ENCODE peak calls at places on chromosomes 11 and 22, in four cellular contexts. One of them, this sample, is unnamed.

GRCh38 chr11:69352715-69353325 is 58.9 kb downstream of the MYEOV start:
- DNase-seq in upper lobe of left lung: no peak
- DNase-seq in stomach: peak
- DNase-seq in heart left ventricle: no peak
- DNase-seq in this sample: peak

GRCh38 chr11:46119352-46120216 is 1.7 kb downstream of the PHF21A start:
- DNase-seq in stomach: peak
- DNase-seq in upper lobe of left lung: peak
- DNase-seq in heart left ventricle: peak
- DNase-seq in this sample: peak

GRCh38 chr11:126194121-126194543 is 17.3 kb downstream of the RPUSD4 start:
- DNase-seq in heart left ventricle: no peak
- DNase-seq in stomach: peak
- DNase-seq in upper lobe of left lung: no peak
- DNase-seq in this sample: no peak

GRCh38 chr22:27966168-27967064 is 47.4 kb upstream of the PITPNB start:
- DNase-seq in heart left ventricle: no peak
- DNase-seq in stomach: no peak
- DNase-seq in upper lobe of left lung: no peak
- DNase-seq in this sample: no peak

GRCh38 chr22:24553597-24554315 is 1.2 kb downstream of the GUCD1 start:
- DNase-seq in upper lobe of left lung: no peak
- DNase-seq in stomach: peak
- DNase-seq in heart left ventricle: peak
- DNase-seq in this sample: peak

GRCh38 chr11:27087425-27087824 is 46.8 kb downstream of the BBOX1 start:
- DNase-seq in upper lobe of left lung: no peak
- DNase-seq in stomach: no peak
- DNase-seq in heart left ventricle: no peak
- DNase-seq in this sample: no peak

GRCh38 chr22:47175761-47176359 is 413.4 kb downstream of the TBC1D22A start:
- DNase-seq in stomach: no peak
- DNase-seq in upper lobe of left lung: peak
- DNase-seq in heart left ventricle: peak
- DNase-seq in this sample: no peak

GRCh38 chr11:68828155-68828931 is 13.4 kb downstream of the CPT1A start:
- DNase-seq in upper lobe of left lung: no peak
- DNase-seq in heart left ventricle: peak
- DNase-seq in stomach: peak
- DNase-seq in this sample: no peak

GRCh38 chr11:75800136-75800675 is 14.8 kb upstream of the UVRAG start:
- DNase-seq in stomach: no peak
- DNase-seq in upper lobe of left lung: no peak
- DNase-seq in heart left ventricle: no peak
- DNase-seq in this sample: no peak

GRCh38 chr11:102883132-102883531 is 8.3 kb upstream of the MMP12 start:
- DNase-seq in upper lobe of left lung: no peak
- DNase-seq in heart left ventricle: no peak
- DNase-seq in stomach: no peak
- DNase-seq in this sample: no peak

GRCh38 chr22:48576333-48577013 is 1251.2 kb downstream of the BRD1 start:
- DNase-seq in upper lobe of left lung: peak
- DNase-seq in stomach: no peak
- DNase-seq in heart left ventricle: no peak
- DNase-seq in this sample: no peak

GRCh38 chr11:44178381-44178780 is 82.9 kb downstream of the EXT2 start:
- DNase-seq in heart left ventricle: no peak
- DNase-seq in upper lobe of left lung: no peak
- DNase-seq in stomach: no peak
- DNase-seq in this sample: no peak

GRCh38 chr11:112499153-112499907 is 238.7 kb upstream of the PLET1 start:
- DNase-seq in upper lobe of left lung: peak
- DNase-seq in heart left ventricle: no peak
- DNase-seq in stomach: no peak
- DNase-seq in this sample: no peak

GRCh38 chr11:19013181-19013857 is 47.2 kb downstream of the MRGPRX2 start:
- DNase-seq in stomach: no peak
- DNase-seq in heart left ventricle: no peak
- DNase-seq in upper lobe of left lung: no peak
- DNase-seq in this sample: no peak

GRCh38 chr11:13963949-13964770 is 1.6 kb downstream of the SPON1 start:
- DNase-seq in stomach: no peak
- DNase-seq in heart left ventricle: peak
- DNase-seq in upper lobe of left lung: peak
- DNase-seq in this sample: no peak

GRCh38 chr11:32297629-32298028 is 137.7 kb downstream of the WT1 start:
- DNase-seq in stomach: no peak
- DNase-seq in upper lobe of left lung: no peak
- DNase-seq in heart left ventricle: no peak
- DNase-seq in this sample: no peak

GRCh38 chr22:45441158-45441557 is 27.7 kb downstream of the RIBC2 start:
- DNase-seq in stomach: peak
- DNase-seq in upper lobe of left lung: no peak
- DNase-seq in heart left ventricle: peak
- DNase-seq in this sample: peak

GRCh38 chr11:70399681-70400112 is 1.4 kb downstream of the CTTN start:
- DNase-seq in heart left ventricle: peak
- DNase-seq in stomach: peak
- DNase-seq in upper lobe of left lung: peak
- DNase-seq in this sample: peak

GRCh38 chr11:26522912-26523610 is 49.0 kb downstream of the MUC15 start:
- DNase-seq in upper lobe of left lung: no peak
- DNase-seq in heart left ventricle: no peak
- DNase-seq in stomach: no peak
- DNase-seq in this sample: no peak

GRCh38 chr11:13314676-13315394 is 37.2 kb downstream of the BMAL1 start:
- DNase-seq in stomach: no peak
- DNase-seq in upper lobe of left lung: no peak
- DNase-seq in heart left ventricle: no peak
- DNase-seq in this sample: no peak

GRCh38 chr11:110130642-110131238 is 37.5 kb downstream of the ZC3H12C start:
- DNase-seq in stomach: no peak
- DNase-seq in heart left ventricle: peak
- DNase-seq in upper lobe of left lung: no peak
- DNase-seq in this sample: no peak

GRCh38 chr11:130216591-130217132 is 57.1 kb downstream of the ST14 start:
- DNase-seq in stomach: peak
- DNase-seq in upper lobe of left lung: no peak
- DNase-seq in heart left ventricle: no peak
- DNase-seq in this sample: peak

GRCh38 chr11:859394-860131 is 16.9 kb downstream of the TSPAN4 start:
- DNase-seq in heart left ventricle: peak
- DNase-seq in stomach: peak
- DNase-seq in upper lobe of left lung: peak
- DNase-seq in this sample: no peak

GRCh38 chr22:36386900-36387663 is 685 bp downstream of the MYH9 start:
- DNase-seq in stomach: peak
- DNase-seq in upper lobe of left lung: peak
- DNase-seq in heart left ventricle: peak
- DNase-seq in this sample: peak

GRCh38 chr22:47102648-47103047 is 340.2 kb downstream of the TBC1D22A start:
- DNase-seq in stomach: no peak
- DNase-seq in heart left ventricle: no peak
- DNase-seq in upper lobe of left lung: no peak
- DNase-seq in this sample: no peak

GRCh38 chr22:35070451-35071093 is 4.6 kb downstream of the ISX start:
- DNase-seq in upper lobe of left lung: no peak
- DNase-seq in heart left ventricle: no peak
- DNase-seq in stomach: no peak
- DNase-seq in this sample: peak

GRCh38 chr11:122983438-122984185 is 2.0 kb upstream of the BSX start:
- DNase-seq in upper lobe of left lung: no peak
- DNase-seq in stomach: no peak
- DNase-seq in heart left ventricle: no peak
- DNase-seq in this sample: no peak

DNA sequence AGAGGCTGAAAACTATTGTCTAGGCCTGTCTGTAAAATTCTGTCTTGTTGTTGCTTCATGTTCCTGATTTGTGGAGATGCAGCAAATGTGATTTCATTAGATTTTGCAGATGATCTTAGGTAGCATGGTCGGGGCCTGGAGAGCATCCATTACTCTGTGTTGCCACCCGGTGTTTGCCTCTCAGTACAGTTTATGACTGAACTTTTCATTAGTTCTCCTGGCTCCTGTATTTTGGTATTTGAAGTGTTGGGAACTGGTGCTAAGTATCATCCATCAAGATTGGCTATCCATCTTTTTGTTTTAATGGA is 7.7 kb downstream of the YWHAH start:
- DNase-seq in heart left ventricle: no peak
- DNase-seq in stomach: no peak
- DNase-seq in upper lobe of left lung: no peak
- DNase-seq in this sample: no peak
- TF ChIP-seq CTCF in heart left ventricle: no peak
- TF ChIP-seq CTCF in stomach: no peak
- TF ChIP-seq CTCF in upper lobe of left lung: no peak
- TF ChIP-seq CTCF in this sample: no peak

GRCh38 chr11:74208507-74208906 is 37.4 kb downstream of the PPME1 start:
- DNase-seq in upper lobe of left lung: no peak
- DNase-seq in heart left ventricle: no peak
- DNase-seq in stomach: no peak
- DNase-seq in this sample: no peak

GRCh38 chr11:74204692-74205091 is 33.6 kb downstream of the PPME1 start:
- DNase-seq in stomach: no peak
- DNase-seq in heart left ventricle: no peak
- DNase-seq in upper lobe of left lung: no peak
- DNase-seq in this sample: no peak

GRCh38 chr11:74206746-74207145 is 35.7 kb downstream of the PPME1 start:
- DNase-seq in stomach: no peak
- DNase-seq in upper lobe of left lung: no peak
- DNase-seq in heart left ventricle: no peak
- DNase-seq in this sample: no peak

DNA sequence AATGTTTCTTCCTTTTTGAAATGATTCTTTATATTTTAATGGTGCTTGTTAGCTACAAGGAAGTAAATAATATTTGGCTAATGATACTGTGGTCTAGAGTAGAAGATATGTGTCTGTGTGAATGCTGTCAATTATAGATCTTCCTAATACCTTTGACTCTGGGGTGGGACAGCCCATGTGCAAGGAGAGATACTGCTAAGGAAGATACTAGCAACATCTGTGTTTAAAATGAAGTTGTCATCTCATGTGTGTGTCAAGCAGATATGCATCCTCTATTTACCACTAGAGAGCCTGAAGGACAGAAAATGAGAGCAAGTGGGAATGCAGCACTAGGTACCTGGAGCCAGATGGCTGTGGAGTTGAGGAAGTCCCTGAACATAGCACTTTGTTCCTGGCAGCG is 34.1 kb downstream of the PPME1 start:
- DNase-seq in upper lobe of left lung: no peak
- DNase-seq in stomach: no peak
- DNase-seq in heart left ventricle: no peak
- DNase-seq in this sample: no peak
- TF ChIP-seq POLR2A in upper lobe of left lung: no peak
- TF ChIP-seq POLR2A in stomach: no peak
- TF ChIP-seq POLR2A in heart left ventricle: no peak
- TF ChIP-seq POLR2A in this sample: no peak

GRCh38 chr11:9990221-9990973 is 303.6 kb downstream of the SBF2 start:
- DNase-seq in stomach: no peak
- DNase-seq in upper lobe of left lung: no peak
- DNase-seq in heart left ventricle: no peak
- DNase-seq in this sample: no peak
- TF ChIP-seq CTCF in stomach: no peak
- TF ChIP-seq CTCF in upper lobe of left lung: no peak
- TF ChIP-seq CTCF in heart left ventricle: peak
- TF ChIP-seq CTCF in this sample: no peak

DNA sequence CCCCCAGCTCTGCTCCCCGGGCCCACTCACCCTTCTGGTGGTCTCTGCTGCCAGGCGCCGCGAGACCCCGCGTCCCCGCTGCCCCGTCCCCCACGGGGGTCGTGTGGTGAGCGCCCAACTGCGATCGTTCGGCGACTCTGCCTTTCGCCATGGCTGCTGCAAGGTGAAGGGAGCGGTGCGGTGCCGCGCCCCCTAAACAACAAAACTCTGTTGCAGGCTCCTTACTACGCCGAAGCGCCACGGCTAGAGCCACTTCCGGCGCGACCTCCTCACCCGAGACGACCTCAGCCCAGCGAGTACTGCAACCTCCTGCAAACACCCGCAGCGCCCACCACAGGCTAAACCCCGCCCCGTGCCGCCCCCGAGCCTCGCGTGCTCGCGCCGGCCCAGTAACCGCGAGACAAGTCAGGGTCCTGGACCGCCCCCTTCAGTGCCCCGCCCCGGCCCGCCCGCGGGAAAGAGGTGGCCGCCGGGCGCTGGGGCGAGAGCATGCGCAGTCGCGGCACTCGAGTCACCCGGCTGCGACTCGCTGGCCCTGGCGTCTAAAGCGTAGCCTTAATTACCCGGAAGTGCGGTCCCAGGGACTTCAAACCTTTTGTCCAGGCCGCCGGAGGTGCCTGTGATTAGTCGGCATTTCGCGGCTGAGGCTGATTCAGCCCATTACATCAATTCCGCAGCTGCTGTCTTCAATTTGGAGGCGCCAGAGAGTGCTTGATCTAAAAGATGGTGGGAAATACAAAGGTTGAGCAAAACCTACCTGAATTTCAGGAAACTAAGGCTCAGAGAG is at the start of gene TMEM41B:
- DNase-seq in heart left ventricle: peak
- DNase-seq in upper lobe of left lung: peak
- DNase-seq in stomach: peak
- DNase-seq in this sample: peak
- TF ChIP-seq POLR2A in heart left ventricle: peak
- TF ChIP-seq POLR2A in upper lobe of left lung: peak
- TF ChIP-seq POLR2A in stomach: no peak
- TF ChIP-seq POLR2A in this sample: no peak

GRCh38 chr11:116210663-116211062 is 562.1 kb downstream of the BUD13 start:
- DNase-seq in heart left ventricle: no peak
- DNase-seq in upper lobe of left lung: no peak
- DNase-seq in stomach: no peak
- DNase-seq in this sample: no peak
- TF ChIP-seq CTCF in heart left ventricle: no peak
- TF ChIP-seq CTCF in upper lobe of left lung: no peak
- TF ChIP-seq CTCF in stomach: no peak
- TF ChIP-seq CTCF in this sample: no peak

This sample was measured in lower leg skin.